ENCODE peak calls at places on chromosomes 5 and 9, in five cellular contexts. W is EL; S is Jurkat, Clone E6-1; X is NCI-H1417; H is MCF 10A. N is an unnamed sample.

GRCh38 chr9:34069831-34070230 is 21.1 kb upstream of the UBAP2 start:
- DNase-seq in X (no peak), H (peak), W (no peak), S (no peak), N (no peak)

GRCh38 chr9:2257530-2257929 is 242.4 kb downstream of the SMARCA2 start:
- DNase-seq in W (no peak), X (peak), S (no peak), H (no peak), N (no peak)

GRCh38 chr5:96093340-96093739 is 131.7 kb upstream of the ELL2 start:
- DNase-seq in S (no peak), H (no peak), X (no peak), W (no peak), N (no peak)

GRCh38 chr5:149917073-149917676 is 27.4 kb downstream of the PDE6A start:
- DNase-seq in S (no peak), W (no peak), H (peak), X (no peak), N (no peak)

GRCh38 chr9:122005597-122005996 is 87.5 kb downstream of the TTLL11 start:
- DNase-seq in X (peak), S (no peak), W (peak), H (peak), N (no peak)

GRCh38 chr9:115327441-115328122 is 209.6 kb upstream of the TNC start:
- DNase-seq in X (no peak), W (peak), H (no peak), S (no peak), N (no peak)

GRCh38 chr9:111036068-111036789 is 2.0 kb downstream of the LPAR1 start:
- DNase-seq in X (no peak), S (no peak), H (no peak), W (peak), N (peak)

GRCh38 chr5:83562207-83562606 is 90.7 kb downstream of the VCAN start:
- DNase-seq in S (no peak), H (no peak), W (no peak), X (no peak), N (no peak)

GRCh38 chr9:70594546-70594945 is 180.1 kb upstream of the KLF9 start:
- DNase-seq in X (no peak), S (no peak), H (no peak), W (no peak), N (no peak)

GRCh38 chr5:88683506-88684135 is 199.4 kb downstream of the MEF2C start:
- DNase-seq in H (no peak), S (peak), W (no peak), X (peak), N (peak)

GRCh38 chr5:176816791-176817272 is 6.5 kb downstream of the UNC5A start:
- DNase-seq in W (no peak), S (no peak), X (peak), H (no peak), N (no peak)

GRCh38 chr9:129552064-129552463 is 68.8 kb downstream of the C9orf50 start:
- DNase-seq in W (no peak), H (no peak), S (no peak), X (no peak), N (no peak)

GRCh38 chr9:92439921-92440750 is 15.9 kb upstream of the OMD start:
- DNase-seq in S (no peak), H (peak), W (peak), X (no peak), N (no peak)

GRCh38 chr9:34671307-34671706 is 8.8 kb upstream of the CCL27 start:
- DNase-seq in X (no peak), S (no peak), H (no peak), W (no peak), N (no peak)

GRCh38 chr5:102856374-102856748 is 101.3 kb downstream of the PAM start:
- DNase-seq in W (peak), S (no peak), H (peak), X (no peak), N (no peak)

GRCh38 chr5:7392401-7393024 is 3.4 kb upstream of the ADCY2 start:
- DNase-seq in W (no peak), S (no peak), X (peak), H (peak), N (no peak)

GRCh38 chr5:140145818-140146522 is 20.2 kb downstream of the IGIP start:
- DNase-seq in H (peak), W (peak), X (peak), S (no peak), N (peak)

GRCh38 chr5:13427859-13428557 is 516.5 kb downstream of the DNAH5 start:
- DNase-seq in H (no peak), X (no peak), S (no peak), W (no peak), N (no peak)

GRCh38 chr5:71910741-71911140 is 191.7 kb downstream of the CARTPT start:
- DNase-seq in W (no peak), H (no peak), S (no peak), X (no peak), N (no peak)

GRCh38 chr9:114114364-114114763 is 15.3 kb upstream of the KIF12 start:
- DNase-seq in W (no peak), S (no peak), X (no peak), H (no peak), N (no peak)

GRCh38 chr5:39526914-39527477 is 102.2 kb upstream of the DAB2 start:
- DNase-seq in S (no peak), H (no peak), X (no peak), W (no peak), N (no peak)

GRCh38 chr5:95738069-95738468 is 6.9 kb downstream of the RHOBTB3 start:
- DNase-seq in X (no peak), S (no peak), H (no peak), W (peak), N (no peak)

GRCh38 chr5:60297658-60298057 is 402.3 kb downstream of the DEPDC1B start:
- DNase-seq in H (no peak), X (no peak), W (no peak), S (no peak), N (no peak)

GRCh38 chr5:34051374-34051980 is 8.5 kb upstream of the C1QTNF3 start:
- DNase-seq in X (no peak), S (no peak), W (no peak), H (no peak), N (no peak)

GRCh38 chr5:172699999-172700685 is 59.1 kb downstream of the NEURL1B start:
- DNase-seq in S (no peak), H (no peak), W (no peak), X (peak), N (no peak)

GRCh38 chr9:74645007-74645639 is 148.0 kb downstream of the RORB start:
- DNase-seq in W (peak), H (peak), X (peak), S (peak), N (no peak)

GRCh38 chr5:173974688-173975239 is 14.2 kb upstream of the C5orf47 start:
- DNase-seq in W (no peak), H (peak), X (no peak), S (no peak), N (no peak)

N was measured in C1 segment of cervical spinal cord.